ENCODE peak calls at places on chromosomes 5 and 9, in four cellular contexts. O is anterior cingulate cortex; W is Jurkat, Clone E6-1; Q is HFFc6. I is an unnamed sample.

GRCh38 chr5:141740885-141741284 is 58.9 kb upstream of the ARAP3 start:
- DNase-seq in O (no peak), W (no peak), Q (no peak), I (no peak)

GRCh38 chr9:96418920-96419690 is 935 bp upstream of the ZNF367 start:
- DNase-seq in O (peak; percentile 40), W (peak; percentile 56), Q (peak; percentile 33), I (peak; percentile 56)

GRCh38 chr5:56175465-56175864 is 57.7 kb downstream of the ANKRD55 start:
- DNase-seq in O (no peak), W (no peak), Q (peak; percentile 38), I (no peak)

GRCh38 chr5:98540056-98540455 is 233.4 kb upstream of the RGMB start:
- DNase-seq in O (no peak), W (no peak), Q (no peak), I (no peak)

GRCh38 chr9:128845186-128845931 is 15.8 kb upstream of the SPOUT1 start:
- DNase-seq in O (no peak), W (no peak), Q (no peak), I (no peak)

GRCh38 chr5:77974576-77974975 is 198.4 kb upstream of the TBCA start:
- DNase-seq in O (no peak), W (no peak), Q (no peak), I (no peak)

GRCh38 chr9:100066539-100066938 is 32.3 kb downstream of the ERP44 start:
- DNase-seq in O (no peak), W (no peak), Q (no peak), I (no peak)

GRCh38 chr5:156522651-156523529 is 195.9 kb downstream of the SGCD start:
- DNase-seq in O (no peak), W (no peak), Q (no peak), I (no peak)